ENCODE peak calls at places on chromosomes 13 and 19, in eight cellular contexts. O, X, V, A, C, R, K and H are unnamed samples.
A peak's percentile ranks its signal among the peaks of the same experiment; 100 is the strongest.

GRCh38 chr13:101127741-101128353 is 288.5 kb downstream of the NALCN start:
- DNase-seq in O (no peak), X (no peak), V (no peak), A (no peak), C (no peak), R (peak; percentile 72), K (no peak), H (no peak)

GRCh38 chr19:2648528-2648937 is 54.0 kb downstream of the GNG7 start:
- DNase-seq in O (peak; percentile 72), X (peak; percentile 93), V (peak; percentile 72), A (peak; percentile 57), C (peak; percentile 69), R (peak; percentile 83), K (peak; percentile 55), H (peak; percentile 80)

GRCh38 chr13:29266743-29267142 is 328.7 kb downstream of the SLC7A1 start:
- DNase-seq in O (no peak), X (no peak), V (no peak), A (no peak), C (no peak), R (no peak), K (no peak), H (no peak)

GRCh38 chr13:60261432-60262351 is 98.0 kb upstream of the DIAPH3 start:
- DNase-seq in O (no peak), X (peak; percentile 78), V (no peak), A (no peak), C (peak; percentile 52), R (no peak), K (no peak), H (no peak)

GRCh38 chr19:34881982-34882381 is 44.7 kb upstream of the ZNF30 start:
- DNase-seq in O (no peak), X (no peak), V (no peak), A (no peak), C (no peak), R (peak; percentile 55), K (no peak), H (no peak)

GRCh38 chr13:113976711-113977684 is 3.1 kb upstream of the C13orf46 start:
- DNase-seq in O (no peak), X (no peak), V (no peak), A (no peak), C (no peak), R (peak; percentile 68), K (no peak), H (peak; percentile 62)

GRCh38 chr19:23908165-23908564 is 6.5 kb upstream of the ZNF726 start:
- DNase-seq in O (no peak), X (no peak), V (no peak), A (no peak), C (no peak), R (no peak), K (no peak), H (no peak)

GRCh38 chr13:92821324-92821723 is 405.3 kb upstream of the GPC6 start:
- DNase-seq in O (no peak), X (no peak), V (no peak), A (no peak), C (no peak), R (no peak), K (no peak), H (no peak)

GRCh38 chr19:48695743-48696352 is at the start of gene FUT2:
- DNase-seq in O (no peak), X (peak; percentile 89), V (no peak), A (no peak), C (peak; percentile 84), R (no peak), K (no peak), H (no peak)

GRCh38 chr19:6664916-6665315 is 5.0 kb downstream of the TNFSF14 start:
- DNase-seq in O (no peak), X (no peak), V (no peak), A (no peak), C (no peak), R (no peak), K (no peak), H (no peak)

GRCh38 chr13:90896022-90896421 is 451.5 kb upstream of the MIR17HG start:
- DNase-seq in O (no peak), X (no peak), V (no peak), A (no peak), C (no peak), R (no peak), K (no peak), H (no peak)

GRCh38 chr19:11697284-11697855 is 41.4 kb downstream of the ZNF823 start:
- DNase-seq in O (no peak), X (no peak), V (no peak), A (no peak), C (no peak), R (no peak), K (no peak), H (no peak)

GRCh38 chr13:94920578-94920977 is 208.2 kb upstream of the SOX21 start:
- DNase-seq in O (no peak), X (no peak), V (no peak), A (no peak), C (no peak), R (no peak), K (no peak), H (no peak)

GRCh38 chr19:39998511-39998910 is 1.7 kb downstream of the ZNF546 start:
- DNase-seq in O (no peak), X (no peak), V (no peak), A (no peak), C (no peak), R (peak; percentile 62), K (no peak), H (no peak)

GRCh38 chr13:45728759-45729158 is 26.6 kb downstream of the CBY2 start:
- DNase-seq in O (no peak), X (peak; percentile 88), V (no peak), A (no peak), C (no peak), R (peak; percentile 4), K (no peak), H (no peak)

GRCh38 chr13:20843177-20843576 is 59.4 kb downstream of the XPO4 start:
- DNase-seq in O (no peak), X (no peak), V (no peak), A (no peak), C (no peak), R (no peak), K (no peak), H (no peak)

GRCh38 chr13:103794526-103794925 is 728.3 kb upstream of the SLC10A2 start:
- DNase-seq in O (no peak), X (no peak), V (no peak), A (no peak), C (no peak), R (no peak), K (no peak), H (no peak)

GRCh38 chr19:13024958-13025653 is 29.8 kb downstream of the NFIX start:
- DNase-seq in O (no peak), X (peak; percentile 77), V (no peak), A (no peak), C (no peak), R (peak; percentile 66), K (peak; percentile 53), H (peak; percentile 74)
- H3K4me1 ChIP-seq in O (peaks cover 8% of the 10 kb centered on the region), X (no peaks in the 10 kb centered on the region), V (peaks cover 21% of the 10 kb centered on the region), A (peaks cover 20% of the 10 kb centered on the region), C (peaks cover 11% of the 10 kb centered on the region), R (peaks cover 46% of the 10 kb centered on the region), K (peaks cover 93% of the 10 kb centered on the region), H (no peaks in the 10 kb centered on the region)

DNA sequence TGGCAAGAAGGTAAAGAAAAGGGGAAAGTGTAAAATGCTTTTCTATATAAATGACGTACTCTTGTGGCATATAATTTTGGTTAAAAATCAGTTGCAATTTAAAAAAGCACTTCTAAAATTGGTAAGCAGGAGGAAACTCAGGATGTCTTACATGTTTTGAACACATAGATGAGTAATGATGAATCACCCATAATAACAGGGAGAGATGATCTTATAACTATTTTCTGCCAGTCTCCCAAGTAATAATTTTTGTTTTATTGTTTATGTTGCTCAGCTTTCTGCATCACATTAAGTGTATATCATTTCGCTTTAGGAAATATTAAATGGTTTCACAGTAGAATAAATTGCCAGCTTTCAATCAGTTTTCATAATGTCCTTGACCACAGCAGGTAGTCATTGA is 1430.7 kb upstream of the PCDH20 start:
- DNase-seq in O (no peak), X (no peak), V (no peak), A (no peak), C (no peak), R (peak; percentile 52), K (no peak), H (no peak)
- H3K4me1 ChIP-seq in O (no peaks in the 10 kb centered on the region), X (no peaks in the 10 kb centered on the region), V (no peaks in the 10 kb centered on the region), A (no peaks in the 10 kb centered on the region), C (no peaks in the 10 kb centered on the region), R (peaks cover 11% of the 10 kb centered on the region), K (no peaks in the 10 kb centered on the region), H (no peaks in the 10 kb centered on the region)

GRCh38 chr19:17303167-17303939 is at the start of gene ABHD8:
- DNase-seq in O (peak; percentile 97), X (peak; percentile 99), V (peak; percentile 98), A (peak; percentile 88), C (peak; percentile 97), R (peak; percentile 97), K (peak; percentile 98), H (peak; percentile 99)

GRCh38 chr19:17305517-17306284 is at the start of gene MRPL34:
- DNase-seq in O (peak; percentile 96), X (peak; percentile 100), V (peak; percentile 93), A (peak; percentile 97), C (peak; percentile 99), R (peak; percentile 99), K (peak; percentile 98), H (peak; percentile 99)

GRCh38 chr19:17303940-17304267 is 679 bp upstream of the ABHD8 start:
- DNase-seq in O (peak; percentile 52), X (no peak), V (no peak), A (no peak), C (no peak), R (no peak), K (no peak), H (no peak)

GRCh38 chr19:17305211-17305516 is 508 bp upstream of the MRPL34 start:
- DNase-seq in O (no peak), X (no peak), V (no peak), A (no peak), C (no peak), R (no peak), K (no peak), H (no peak)

GRCh38 chr19:17304386-17305047 is 1.2 kb upstream of the MRPL34 start:
- DNase-seq in O (peak; percentile 85), X (no peak), V (no peak), A (no peak), C (no peak), R (no peak), K (no peak), H (no peak)
- H3K4me1 ChIP-seq in O (peaks cover 2% of the 10 kb centered on the region), X (no peaks in the 10 kb centered on the region), V (peaks cover 7% of the 10 kb centered on the region), A (peaks cover 31% of the 10 kb centered on the region), C (peaks cover 15% of the 10 kb centered on the region), R (peaks cover 22% of the 10 kb centered on the region), K (peaks cover 42% of the 10 kb centered on the region), H (no peaks in the 10 kb centered on the region)

DNA sequence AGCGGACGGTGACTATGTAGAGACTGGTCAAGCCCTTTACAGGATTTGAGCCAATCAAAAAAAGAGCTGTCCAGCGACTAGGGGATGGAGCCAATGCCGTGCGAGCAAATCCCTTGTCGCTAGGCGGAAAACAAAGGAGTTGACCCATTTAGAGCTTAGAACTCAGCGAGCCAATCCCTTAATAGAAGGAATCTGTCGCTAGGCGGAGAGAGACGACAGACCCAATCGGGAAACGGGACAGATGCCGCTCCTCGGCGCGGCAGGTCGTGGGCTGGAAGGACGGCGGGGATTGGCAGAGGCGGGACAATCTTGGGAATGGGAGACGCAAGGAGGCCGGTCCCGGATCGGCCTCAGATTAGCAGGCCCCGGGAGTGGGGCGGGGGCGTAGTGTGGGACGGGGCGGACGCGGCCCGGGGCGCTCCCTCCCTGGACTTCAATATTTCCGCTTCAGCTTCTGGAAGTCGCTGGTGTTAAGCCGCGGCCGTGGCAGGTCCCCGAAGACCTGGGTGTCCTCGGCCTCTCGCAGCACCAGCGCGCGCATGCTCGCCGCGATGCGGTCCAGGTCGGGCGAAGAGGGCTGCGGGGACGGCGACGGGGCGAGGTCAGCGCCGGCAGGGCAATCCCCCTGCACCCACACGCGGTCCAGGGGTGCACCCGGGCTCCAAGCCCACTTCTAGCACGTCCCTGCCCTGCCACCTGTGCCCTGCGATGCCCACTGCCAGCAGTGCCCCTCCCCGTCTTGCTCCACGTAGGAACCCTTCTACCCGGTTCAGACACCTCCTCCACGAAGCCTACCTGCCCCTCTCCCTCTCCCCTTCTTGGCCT is 2.3 kb upstream of the PNKP start:
- DNase-seq in O (peak; percentile 96), X (peak; percentile 99), V (peak; percentile 96), A (peak; percentile 92), C (peak; percentile 96), R (peak; percentile 100), K (peak; percentile 98), H (peak; percentile 98)
- H3K4me1 ChIP-seq in O (peaks cover 3% of the 10 kb centered on the region), X (peaks cover 4% of the 10 kb centered on the region), V (peaks cover 20% of the 10 kb centered on the region), A (peaks cover 47% of the 10 kb centered on the region), C (peaks cover 25% of the 10 kb centered on the region), R (peaks cover 30% of the 10 kb centered on the region), K (peaks cover 55% of the 10 kb centered on the region), H (no peaks in the 10 kb centered on the region)